ENCODE peak calls at places on chromosomes 6 and 20, in eight cellular contexts. Z is ovary, K is gastrocnemius medialis, H is lower leg skin, U is uterus, Q is prostate gland, O is H54, P is transverse colon. J is an unnamed sample.
A peak's percentile ranks its signal among the peaks of the same experiment; 100 is the strongest.

GRCh38 chr6:116528800-116529199 is 16.7 kb downstream of the TRAPPC3L start:
- DNase-seq in O (no peak), Z (no peak), P (no peak), H (no peak), U (no peak), K (no peak), Q (no peak), J (no peak)

GRCh38 chr6:47440722-47441121 is 36.9 kb upstream of the CD2AP start:
- DNase-seq in P (no peak), Z (no peak), H (no peak), Q (peak; percentile 76), K (no peak), U (no peak), O (no peak), J (peak; percentile 16)

GRCh38 chr6:113994934-113995342 is 24.0 kb upstream of the HDAC2 start:
- DNase-seq in O (peak; percentile 33), P (peak; percentile 18), Z (no peak), Q (peak; percentile 68), U (no peak), K (no peak), H (no peak), J (no peak)

GRCh38 chr6:8589941-8590676 is 154.8 kb upstream of the SLC35B3 start:
- DNase-seq in U (no peak), K (no peak), O (peak; percentile 4), Q (no peak), P (no peak), Z (no peak), H (no peak), J (no peak)

GRCh38 chr6:67676892-67677291 is 958.2 kb upstream of the ADGRB3 start:
- DNase-seq in K (no peak), U (no peak), Q (no peak), O (no peak), P (no peak), H (no peak), Z (no peak), J (no peak)

GRCh38 chr6:36545767-36546663 is 1.3 kb downstream of the STK38 start:
- DNase-seq in U (peak; percentile 20), H (no peak), O (no peak), K (no peak), Q (no peak), P (peak; percentile 25), Z (peak; percentile 25), J (no peak)

GRCh38 chr20:17556842-17557674 is 12.8 kb upstream of the DSTN start:
- DNase-seq in P (peak; percentile 73), Q (peak; percentile 93), U (peak; percentile 85), K (peak; percentile 24), Z (peak; percentile 72), H (peak; percentile 75), O (no peak), J (peak; percentile 38)

GRCh38 chr20:23596856-23597255 is 8.9 kb downstream of the CST9 start:
- DNase-seq in Q (no peak), U (no peak), K (no peak), P (no peak), Z (no peak), O (no peak), H (no peak), J (no peak)

GRCh38 chr6:36054965-36055364 is 27.4 kb downstream of the MAPK14 start:
- DNase-seq in H (no peak), U (no peak), Q (no peak), O (no peak), Z (no peak), P (no peak), K (no peak), J (no peak)

GRCh38 chr6:158353851-158354508 is 41.7 kb downstream of the TULP4 start:
- DNase-seq in K (no peak), O (no peak), Z (no peak), U (no peak), H (no peak), P (no peak), Q (no peak), J (no peak)

GRCh38 chr6:27507041-27507956 is 34.4 kb upstream of the ZNF184 start:
- DNase-seq in Z (no peak), O (no peak), Q (no peak), P (no peak), H (no peak), K (no peak), U (no peak), J (no peak)

GRCh38 chr6:21738180-21739094 is 144.9 kb downstream of the SOX4 start:
- DNase-seq in H (no peak), U (no peak), Z (no peak), Q (peak; percentile 17), K (no peak), P (no peak), O (no peak), J (no peak)

GRCh38 chr6:7169296-7169721 is 61.5 kb downstream of the RREB1 start:
- DNase-seq in Z (peak; percentile 44), U (peak; percentile 54), P (no peak), K (peak; percentile 79), Q (no peak), O (no peak), H (peak; percentile 66), J (peak; percentile 59)

GRCh38 chr20:38196592-38196991 is 31.5 kb upstream of the TGM2 start:
- DNase-seq in H (peak; percentile 34), K (peak; percentile 53), Q (no peak), Z (peak; percentile 70), U (peak; percentile 58), P (peak; percentile 14), O (no peak), J (peak; percentile 73)

GRCh38 chr20:58432190-58432954 is 43.3 kb downstream of the VAPB start:
- DNase-seq in Z (peak; percentile 35), Q (no peak), O (no peak), P (no peak), U (peak; percentile 37), K (peak; percentile 48), H (no peak), J (no peak)
- TF ChIP-seq POLR2A in Z (no peak), Q (no peak), O (no peak), P (no peak), U (no peak), K (no peak), H (no peak), J (no peak)

DNA sequence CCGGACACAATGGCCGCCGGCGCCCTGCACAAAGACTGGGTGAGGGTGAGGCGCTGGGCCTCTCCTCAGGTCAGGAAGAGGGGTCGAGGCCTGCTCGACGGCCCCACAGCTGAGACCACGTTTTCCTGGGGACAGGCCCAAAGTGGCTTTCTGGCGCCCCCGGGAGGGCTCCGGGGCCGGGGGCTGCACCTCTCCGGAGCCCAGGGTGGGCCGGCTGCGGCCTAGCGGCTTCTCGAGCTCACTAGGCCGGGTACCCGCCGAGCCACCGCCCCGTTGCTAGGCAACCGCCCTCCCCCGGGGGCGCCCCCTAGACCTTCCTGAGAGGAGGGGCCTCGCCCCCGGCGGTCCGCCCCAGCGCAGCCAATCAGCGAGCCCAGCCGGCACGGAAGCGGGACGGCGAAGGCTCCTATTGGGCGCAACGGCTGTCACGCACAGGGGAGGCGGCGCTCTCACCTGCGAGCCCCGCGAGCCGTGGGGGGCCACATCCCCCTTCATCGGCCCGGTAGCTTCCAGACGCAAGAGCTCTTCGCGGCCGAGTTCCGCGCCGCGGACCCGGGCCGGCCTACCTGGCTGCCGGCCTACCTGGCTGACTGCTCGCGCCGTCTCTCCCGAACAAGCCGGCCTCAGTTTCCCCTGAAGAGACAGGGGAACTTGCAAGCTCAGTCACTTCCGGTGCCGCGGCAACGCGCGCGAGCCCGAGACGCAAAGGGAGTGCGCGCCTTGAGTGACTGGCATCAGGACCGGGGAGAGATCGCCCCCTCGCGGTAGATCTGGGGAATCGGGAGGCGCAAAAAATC is 812 bp upstream of the BCL2L1 start:
- DNase-seq in H (peak; percentile 95), Q (peak; percentile 98), P (peak; percentile 97), O (peak; percentile 85), U (peak; percentile 97), Z (peak; percentile 98), K (peak; percentile 96), J (peak; percentile 92)
- TF ChIP-seq POLR2A in H (no peak), Q (peak; percentile 56), P (peak; percentile 22), O (peak; percentile 49), U (peak; percentile 77), Z (peak; percentile 69), K (peak; percentile 85), J (peak; percentile 82)

GRCh38 chr20:35285806-35286076 is 1.2 kb upstream of the EIF6 start:
- DNase-seq in U (no peak), K (no peak), H (no peak), Q (no peak), Z (no peak), P (no peak), O (no peak), J (no peak)

GRCh38 chr20:35286077-35286898 is 1.7 kb upstream of the EIF6 start:
- DNase-seq in P (no peak), U (no peak), O (no peak), H (no peak), K (no peak), Q (no peak), Z (no peak), J (no peak)

GRCh38 chr20:35284992-35285805 is 627 bp upstream of the EIF6 start:
- DNase-seq in Q (no peak), K (no peak), Z (no peak), H (no peak), O (no peak), U (no peak), P (no peak), J (no peak)

GRCh38 chr20:35283441-35284266 is 918 bp downstream of the EIF6 start:
- DNase-seq in O (no peak), K (no peak), Z (no peak), P (no peak), Q (no peak), H (no peak), U (no peak), J (no peak)

GRCh38 chr20:35284267-35284991 is at the start of gene EIF6:
- DNase-seq in Q (peak; percentile 40), P (peak; percentile 89), H (no peak), Z (peak; percentile 79), O (peak; percentile 90), U (peak; percentile 76), K (peak; percentile 72), J (peak; percentile 45)
- TF ChIP-seq POLR2A in Q (peak; percentile 11), P (peak; percentile 73), H (no peak), Z (no peak), O (peak; percentile 63), U (peak; percentile 40), K (peak; percentile 40), J (no peak)

GRCh38 chr20:46342451-46343357 is 34.4 kb upstream of the CDH22 start:
- DNase-seq in O (no peak), H (no peak), U (no peak), Q (no peak), P (no peak), K (peak; percentile 47), Z (no peak), J (no peak)

GRCh38 chr20:46343358-46344357 is 35.4 kb upstream of the CDH22 start:
- DNase-seq in P (no peak), U (no peak), H (no peak), Z (no peak), K (peak; percentile 55), O (no peak), Q (no peak), J (no peak)

GRCh38 chr20:46344488-46345162 is 36.3 kb upstream of the CDH22 start:
- DNase-seq in Q (no peak), K (no peak), O (no peak), H (no peak), P (no peak), U (no peak), Z (no peak), J (no peak)

GRCh38 chr20:46341374-46342044 is 33.2 kb upstream of the CDH22 start:
- DNase-seq in O (no peak), Q (no peak), H (no peak), K (no peak), U (no peak), Z (no peak), P (no peak), J (no peak)

DNA sequence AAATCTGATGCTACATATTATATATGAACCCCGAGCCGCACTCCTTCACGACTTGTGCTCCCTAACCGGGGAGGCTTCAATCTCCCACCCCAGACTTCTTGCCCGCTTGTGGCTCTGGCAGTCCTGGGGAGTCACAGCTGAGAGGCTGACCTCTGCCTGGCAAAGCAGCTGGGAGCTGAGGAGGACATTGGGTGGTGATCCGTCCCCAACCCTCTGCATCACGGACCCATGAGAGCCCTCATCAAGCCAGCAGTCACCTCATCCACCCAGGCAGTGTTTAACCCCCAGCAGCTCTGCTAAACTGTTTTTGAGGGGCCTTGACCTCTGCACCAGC is 33.7 kb upstream of the CDH22 start:
- DNase-seq in O (no peak), Q (no peak), U (no peak), Z (no peak), H (no peak), P (no peak), K (no peak), J (no peak)
- TF ChIP-seq POLR2A in O (no peak), Q (no peak), U (no peak), Z (no peak), H (no peak), P (no peak), K (no peak), J (no peak)